ENCODE peak calls at places on chromosomes 4 and X, in nine cellular contexts. E is astrocyte of the spinal cord; M is epithelial cell of esophagus; L is AG04450; Y is astrocyte; N is NB4; O is CD8-positive, alpha-beta memory T cell; Z is neuronal stem cell; R is OCI-LY7. P is an unnamed sample.

GRCh38 chrX:53483838-53484420 is 49.8 kb upstream of the HSD17B10 start:
- DNase-seq in E (peak; percentile 20), M (peak; percentile 71), L (peak; percentile 10), Y (peak; percentile 58), N (no peak), O (no peak), Z (no peak), R (no peak), P (no peak)

GRCh38 chr4:175435437-175435836 is 376.6 kb downstream of the GPM6A start:
- DNase-seq in E (no peak), M (no peak), L (no peak), Y (no peak), N (peak; percentile 12), O (no peak), Z (no peak), R (peak; percentile 57), P (peak; percentile 25)

GRCh38 chr4:13541176-13541604 is 3.1 kb downstream of the NKX3-2 start:
- DNase-seq in E (no peak), M (no peak), L (no peak), Y (no peak), N (no peak), O (no peak), Z (no peak), R (no peak), P (no peak)

GRCh38 chr4:148060264-148061138 is 328.6 kb downstream of the ARHGAP10 start:
- DNase-seq in E (no peak), M (peak; percentile 56), L (no peak), Y (no peak), N (no peak), O (no peak), Z (no peak), R (peak; percentile 37), P (no peak)

GRCh38 chr4:175308236-175308635 is 390.1 kb downstream of the ADAM29 start:
- DNase-seq in E (peak; percentile 47), M (no peak), L (peak; percentile 1), Y (peak; percentile 39), N (no peak), O (no peak), Z (no peak), R (no peak), P (no peak)

GRCh38 chrX:49884290-49884862 is 5.1 kb downstream of the USP27X start:
- DNase-seq in E (peak; percentile 32), M (peak; percentile 42), L (no peak), Y (no peak), N (peak; percentile 73), O (peak; percentile 25), Z (peak; percentile 35), R (peak; percentile 53), P (peak; percentile 20)

GRCh38 chr4:13547563-13548041 is 3.3 kb upstream of the NKX3-2 start:
- DNase-seq in E (no peak), M (no peak), L (no peak), Y (no peak), N (peak; percentile 81), O (peak; percentile 34), Z (no peak), R (peak; percentile 78), P (peak; percentile 71)

GRCh38 chr4:26579169-26579568 is 4.7 kb upstream of the TBC1D19 start:
- DNase-seq in E (no peak), M (no peak), L (no peak), Y (no peak), N (no peak), O (no peak), Z (no peak), R (no peak), P (no peak)

GRCh38 chrX:153922932-153923857 is 2.9 kb downstream of the ARHGAP4 start:
- DNase-seq in E (peak; percentile 45), M (peak; percentile 37), L (peak; percentile 20), Y (peak; percentile 45), N (no peak), O (no peak), Z (no peak), R (no peak), P (no peak)

GRCh38 chr4:137923494-137923893 is 318.7 kb downstream of the SLC7A11 start:
- DNase-seq in E (no peak), M (no peak), L (no peak), Y (no peak), N (no peak), O (no peak), Z (no peak), R (peak; percentile 4), P (no peak)

GRCh38 chrX:148495156-148495555 is 5.3 kb upstream of the AFF2 start:
- DNase-seq in E (no peak), M (no peak), L (no peak), Y (no peak), N (peak; percentile 84), O (no peak), Z (no peak), R (no peak), P (no peak)

GRCh38 chr4:2040391-2041233 is 18.5 kb upstream of the NAT8L start:
- DNase-seq in E (no peak), M (no peak), L (no peak), Y (no peak), N (no peak), O (no peak), Z (no peak), R (no peak), P (no peak)

GRCh38 chrX:55524487-55524886 is 34.8 kb upstream of the USP51 start:
- DNase-seq in E (no peak), M (peak; percentile 1), L (no peak), Y (no peak), N (peak; percentile 1), O (no peak), Z (no peak), R (no peak), P (no peak)

GRCh38 chr4:158371158-158371557 is 150.5 kb upstream of the RXFP1 start:
- DNase-seq in E (peak; percentile 54), M (peak; percentile 51), L (no peak), Y (peak; percentile 49), N (no peak), O (no peak), Z (no peak), R (no peak), P (no peak)

GRCh38 chrX:23745786-23746185 is 2.7 kb upstream of the ACOT9 start:
- DNase-seq in E (no peak), M (no peak), L (no peak), Y (no peak), N (no peak), O (no peak), Z (no peak), R (no peak), P (no peak)

GRCh38 chrX:2521092-2521926 is 20.5 kb upstream of the DHRSX start:
- DNase-seq in E (no peak), M (no peak), L (no peak), Y (no peak), N (peak; percentile 34), O (no peak), Z (no peak), R (peak; percentile 93), P (no peak)

GRCh38 chr4:3291969-3292570 is 751 bp upstream of the RGS12 start:
- DNase-seq in E (peak; percentile 18), M (peak; percentile 51), L (no peak), Y (peak; percentile 11), N (peak; percentile 74), O (peak; percentile 21), Z (no peak), R (peak; percentile 4), P (no peak)

GRCh38 chr4:144564358-144564757 is 81.6 kb upstream of the HHIP start:
- DNase-seq in E (no peak), M (no peak), L (no peak), Y (peak; percentile 49), N (no peak), O (no peak), Z (no peak), R (no peak), P (no peak)

GRCh38 chrX:1597345-1598020 is 6.1 kb downstream of the AKAP17A start:
- DNase-seq in E (no peak), M (no peak), L (no peak), Y (no peak), N (no peak), O (no peak), Z (no peak), R (no peak), P (no peak)

GRCh38 chr4:176137626-176138025 is 57.8 kb downstream of the SPATA4 start:
- DNase-seq in E (peak; percentile 32), M (peak; percentile 20), L (no peak), Y (peak; percentile 46), N (no peak), O (no peak), Z (no peak), R (no peak), P (no peak)

GRCh38 chr4:55123791-55124190 is 1.6 kb downstream of the KDR start:
- DNase-seq in E (no peak), M (no peak), L (no peak), Y (no peak), N (no peak), O (no peak), Z (no peak), R (no peak), P (no peak)
- H3K4me3 ChIP-seq in E (no peak overlapping the region), M (no peak overlapping the region), L (no peak overlapping the region), Y (no peak overlapping the region), N (no peak overlapping the region), O (no peak overlapping the region), Z (peak overlapping the region; percentile 54), R (no peak overlapping the region), P (no peak overlapping the region)

GRCh38 chr4:74433043-74433442 is 11.9 kb upstream of the AREG start:
- DNase-seq in E (no peak), M (no peak), L (no peak), Y (no peak), N (no peak), O (no peak), Z (no peak), R (no peak), P (no peak)
- H3K4me3 ChIP-seq in E (no peak overlapping the region), M (no peak overlapping the region), L (no peak overlapping the region), Y (no peak overlapping the region), N (no peak overlapping the region), O (no peak overlapping the region), Z (no peak overlapping the region), R (no peak overlapping the region), P (no peak overlapping the region)

GRCh38 chrX:130287071-130287770 is 18.5 kb upstream of the ZNF280C start:
- DNase-seq in E (no peak), M (no peak), L (no peak), Y (no peak), N (no peak), O (no peak), Z (no peak), R (no peak), P (no peak)
- H3K4me3 ChIP-seq in E (no peak overlapping the region), M (no peak overlapping the region), L (no peak overlapping the region), Y (no peak overlapping the region), N (no peak overlapping the region), O (no peak overlapping the region), Z (no peak overlapping the region), R (no peak overlapping the region), P (no peak overlapping the region)

DNA sequence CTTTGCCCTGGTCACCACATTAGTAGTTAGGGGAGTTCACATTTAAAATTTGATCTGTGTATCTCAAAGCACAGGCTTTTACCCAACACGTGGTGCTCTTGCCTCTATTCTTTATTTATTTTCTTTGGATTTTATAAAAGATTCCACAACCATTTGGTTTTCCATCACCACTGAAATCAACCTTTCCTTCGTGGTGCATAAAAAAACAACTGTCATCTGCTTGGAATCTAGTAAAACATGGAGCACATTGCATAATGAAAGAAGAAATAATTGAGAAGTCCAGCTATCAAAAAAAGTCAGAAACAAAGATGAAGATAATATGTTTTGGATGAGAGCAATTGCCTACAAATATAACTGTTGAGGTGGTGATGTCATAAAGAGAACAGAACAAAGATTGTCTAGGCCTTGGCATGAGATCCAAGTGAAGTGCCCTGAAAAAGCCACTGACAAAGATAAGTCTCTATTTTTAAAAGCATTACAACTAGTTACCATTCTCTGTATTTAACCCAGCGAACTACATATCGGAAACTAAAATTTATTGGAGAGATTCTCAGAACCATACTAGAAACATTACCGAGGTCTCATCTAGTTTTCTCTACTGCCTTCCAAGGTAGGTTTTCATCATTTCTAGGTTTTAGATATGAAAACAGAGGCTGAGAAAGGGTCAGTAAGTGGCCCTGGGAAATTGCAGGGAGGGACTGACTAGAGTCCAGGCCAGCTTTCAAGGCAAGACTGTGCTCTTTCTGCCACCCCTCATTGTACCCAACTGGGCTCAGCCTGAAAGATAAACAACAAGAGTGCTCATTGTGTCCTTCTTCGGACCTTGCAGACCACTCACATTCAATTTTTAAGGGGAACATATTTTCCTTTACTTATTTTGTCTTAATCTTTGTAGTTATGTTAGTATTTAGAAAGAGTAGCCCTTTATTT is 127.3 kb downstream of the MAD2L1 start:
- DNase-seq in E (peak; percentile 25), M (no peak), L (peak; percentile 7), Y (peak; percentile 19), N (no peak), O (no peak), Z (no peak), R (no peak), P (no peak)
- H3K4me3 ChIP-seq in E (no peak overlapping the region), M (no peak overlapping the region), L (no peak overlapping the region), Y (no peak overlapping the region), N (no peak overlapping the region), O (no peak overlapping the region), Z (no peak overlapping the region), R (no peak overlapping the region), P (no peak overlapping the region)

P was measured in Jurkat, Clone E6-1.